ENCODE peak calls at places on chromosomes 5 and 9, in seven cellular contexts. Q is PC-3; E is heart left ventricle; M is CD4-positive, alpha-beta T cell; J is brain microvascular endothelial cell; O is K562; P is aorta. N is an unnamed sample.

GRCh38 chr5:68074048-68074632 is 141.4 kb upstream of the PIK3R1 start:
- DNase-seq in O (no peak), J (no peak), Q (no peak), P (no peak), E (no peak), M (no peak), N (no peak)

GRCh38 chr9:112863214-112863613 is 27.5 kb downstream of the SLC46A2 start:
- DNase-seq in P (no peak), E (peak), Q (no peak), O (no peak), J (no peak), M (no peak), N (no peak)

GRCh38 chr9:89529243-89530030 is 31.5 kb upstream of the SEMA4D start:
- DNase-seq in J (no peak), P (no peak), Q (no peak), O (no peak), E (no peak), M (no peak), N (no peak)

GRCh38 chr5:67268233-67269011 is 71.8 kb upstream of the CD180 start:
- DNase-seq in M (no peak), P (peak), Q (peak), E (peak), O (no peak), J (peak), N (no peak)

GRCh38 chr5:107674655-107675054 is 3.9 kb upstream of the EFNA5 start:
- DNase-seq in Q (peak), P (no peak), E (no peak), M (no peak), J (no peak), O (no peak), N (no peak)

GRCh38 chr5:54324651-54325271 is 14.4 kb upstream of the ARL15 start:
- DNase-seq in P (no peak), J (no peak), M (no peak), Q (no peak), O (no peak), E (no peak), N (no peak)

GRCh38 chr5:126865299-126865698 is 88.4 kb downstream of the LMNB1 start:
- DNase-seq in P (no peak), O (no peak), Q (peak), M (no peak), E (no peak), J (peak), N (no peak)

GRCh38 chr9:28999806-29000205 is 1426.5 kb upstream of the C9orf72 start:
- DNase-seq in O (no peak), P (no peak), J (no peak), M (no peak), E (no peak), Q (peak), N (no peak)

GRCh38 chr9:105007143-105007542 is 79.2 kb upstream of the ABCA1 start:
- DNase-seq in J (peak), M (no peak), P (no peak), Q (peak), O (no peak), E (no peak), N (no peak)

GRCh38 chr9:95157491-95158151 is 159.9 kb downstream of the FANCC start:
- DNase-seq in P (no peak), E (peak), Q (peak), O (no peak), M (no peak), J (peak), N (no peak)

GRCh38 chr5:131304414-131304813 is 40.6 kb downstream of the CDC42SE2 start:
- DNase-seq in M (no peak), P (no peak), Q (no peak), J (no peak), O (no peak), E (no peak), N (no peak)

GRCh38 chr5:135965504-135965903 is 10.7 kb upstream of the LECT2 start:
- DNase-seq in E (no peak), M (no peak), Q (no peak), O (no peak), P (no peak), J (no peak), N (no peak)

GRCh38 chr9:18489861-18490260 is 15.9 kb downstream of the ADAMTSL1 start:
- DNase-seq in E (no peak), O (no peak), P (no peak), Q (peak), M (no peak), J (peak), N (no peak)

GRCh38 chr5:1096792-1097191 is 15.1 kb downstream of the SLC12A7 start:
- DNase-seq in P (no peak), M (no peak), E (no peak), O (no peak), J (no peak), Q (no peak), N (no peak)

GRCh38 chr5:159533197-159533596 is 202.9 kb upstream of the IL12B start:
- DNase-seq in M (no peak), P (no peak), Q (peak), J (peak), O (no peak), E (no peak), N (no peak)

GRCh38 chr5:10981927-10982326 is 220.9 kb upstream of the DAP start:
- DNase-seq in O (no peak), M (no peak), P (no peak), Q (no peak), J (no peak), E (no peak), N (no peak)

GRCh38 chr9:102461441-102461840 is 533.7 kb upstream of the CYLC2 start:
- DNase-seq in P (no peak), J (no peak), Q (no peak), O (no peak), M (no peak), E (no peak), N (no peak)

GRCh38 chr5:55172937-55173695 is at the start of gene CDC20B:
- DNase-seq in P (peak), O (peak), M (peak), E (peak), Q (peak), J (peak), N (peak)

GRCh38 chr9:114777841-114778240 is 28.0 kb downstream of the TNFSF15 start:
- DNase-seq in Q (no peak), M (peak), E (no peak), J (peak), P (no peak), O (no peak), N (no peak)

GRCh38 chr5:65102501-65102825 is 333.7 kb downstream of the CWC27 start:
- DNase-seq in O (no peak), M (no peak), P (no peak), J (no peak), Q (no peak), E (no peak), N (no peak)
- H3K27ac ChIP-seq in O (no peak), M (peak), P (peak), J (peak), Q (no peak), E (peak), N (no peak)

DNA sequence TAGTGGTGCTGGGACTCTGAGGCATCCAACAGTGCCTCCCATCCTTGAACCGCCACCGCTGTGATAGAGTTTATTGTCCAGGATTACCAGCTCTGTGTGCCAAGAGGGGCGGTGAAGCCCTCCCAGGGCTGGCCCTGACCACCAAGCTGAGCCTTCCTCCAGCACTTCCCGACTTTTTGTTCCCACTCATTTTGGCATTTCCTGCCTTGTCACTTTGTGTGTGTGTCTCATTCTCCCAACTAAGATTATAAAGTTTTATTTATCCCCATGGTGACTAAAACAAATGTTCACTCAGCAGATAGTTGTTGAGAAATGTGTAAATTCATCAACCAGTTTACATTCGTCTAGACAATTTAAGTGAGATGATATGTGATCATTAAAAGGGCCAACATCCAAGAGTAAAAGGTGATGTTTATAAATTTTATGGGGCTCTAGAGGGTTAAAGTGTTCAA is 2.5 kb downstream of the F2R start:
- DNase-seq in P (no peak), J (peak), O (no peak), Q (no peak), E (no peak), M (no peak), N (no peak)
- H3K27ac ChIP-seq in P (no peak), J (peak), O (no peak), Q (no peak), E (no peak), M (no peak), N (no peak)

GRCh38 chr9:87062706-87063105 is 115.4 kb upstream of the GAS1 start:
- DNase-seq in M (no peak), E (no peak), P (no peak), O (no peak), J (no peak), Q (no peak), N (no peak)
- H3K27ac ChIP-seq in M (no peak), E (no peak), P (no peak), O (no peak), J (no peak), Q (no peak), N (no peak)

DNA sequence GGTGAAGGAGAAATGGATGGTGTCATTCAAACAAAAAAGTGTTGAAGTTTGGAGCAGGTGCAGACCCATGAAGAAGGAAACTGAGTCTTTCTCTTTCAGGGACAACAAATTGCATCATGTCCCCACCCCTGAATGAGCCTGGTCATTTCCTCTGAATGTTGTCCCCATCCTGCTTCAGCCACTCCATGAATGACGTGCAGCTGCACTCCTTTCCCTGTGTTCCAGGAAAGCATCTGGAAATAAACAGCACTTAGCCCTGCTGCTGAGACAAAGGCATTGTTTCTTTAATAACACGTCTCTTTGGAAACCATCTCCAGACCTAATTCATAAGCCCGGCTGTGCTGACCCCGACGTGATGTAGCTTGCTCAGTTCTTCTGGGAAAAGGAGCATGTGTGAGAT is 682.3 kb downstream of the BRINP1 start:
- DNase-seq in J (no peak), O (no peak), M (no peak), E (no peak), P (no peak), Q (no peak), N (no peak)
- H3K27ac ChIP-seq in J (no peak), O (no peak), M (no peak), E (no peak), P (no peak), Q (no peak), N (no peak)

DNA sequence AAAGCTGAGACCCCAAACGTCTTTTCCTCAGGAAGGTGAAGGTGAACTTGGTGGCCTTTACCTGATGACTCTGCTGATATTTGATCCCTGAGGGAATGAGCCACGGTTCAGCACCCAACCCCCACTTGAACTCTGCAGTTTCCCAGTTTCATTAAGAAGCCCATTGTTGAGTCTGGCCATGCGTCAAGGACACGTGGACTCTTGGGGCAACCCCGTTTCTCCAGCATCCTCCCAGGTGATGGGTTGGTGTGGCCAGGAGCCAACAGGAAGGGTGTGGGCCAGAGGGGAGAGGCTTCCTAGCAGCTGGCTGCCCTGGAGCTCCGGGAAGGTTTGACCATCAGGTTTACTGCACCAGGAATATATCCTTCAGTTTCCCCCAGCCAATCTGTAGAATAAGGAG is 59.5 kb upstream of the GNE start:
- DNase-seq in P (no peak), J (no peak), M (no peak), Q (peak), O (no peak), E (no peak), N (no peak)
- H3K27ac ChIP-seq in P (no peak), J (no peak), M (no peak), Q (peak), O (no peak), E (no peak), N (no peak)

DNA sequence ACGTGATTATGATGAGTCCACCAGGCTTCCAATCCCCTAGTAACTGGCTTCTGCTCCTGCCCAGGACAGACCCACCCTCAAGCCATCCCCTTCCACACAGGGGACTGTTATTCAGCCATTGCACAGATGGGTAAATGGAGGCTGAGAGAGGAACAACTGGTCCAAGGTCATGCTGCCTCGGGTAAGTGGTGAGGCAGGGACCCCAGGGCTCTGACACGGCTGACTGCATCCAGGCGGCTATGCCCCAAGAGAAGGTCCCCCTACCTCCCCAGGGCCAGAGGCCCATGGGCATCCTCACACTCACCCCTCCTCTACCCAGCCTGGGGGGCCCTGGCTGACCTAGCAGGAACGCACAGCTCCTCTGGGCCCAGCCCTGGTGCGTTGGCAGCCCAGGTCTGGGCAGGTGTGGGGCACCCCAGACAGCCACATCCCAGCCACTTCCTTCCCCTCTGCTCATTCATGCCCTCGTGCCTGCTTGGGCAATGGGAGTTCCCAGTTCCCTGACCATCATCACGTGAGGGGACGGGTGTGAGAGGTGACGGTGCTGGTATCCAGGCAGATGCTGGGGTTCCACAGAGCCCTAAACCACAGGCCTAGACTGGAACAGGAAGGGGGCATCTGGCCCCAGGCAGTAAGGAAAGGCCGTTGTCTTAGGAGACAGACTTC is 8.5 kb downstream of the RALGDS start:
- DNase-seq in Q (no peak), E (peak), O (no peak), M (no peak), P (peak), J (no peak), N (no peak)
- H3K27ac ChIP-seq in Q (no peak), E (no peak), O (no peak), M (no peak), P (no peak), J (no peak), N (peak)

GRCh38 chr9:136120438-136120844 is 1.8 kb upstream of the TMEM250 start:
- DNase-seq in P (no peak), J (no peak), O (no peak), E (no peak), M (no peak), Q (no peak), N (no peak)
- H3K27ac ChIP-seq in P (no peak), J (no peak), O (no peak), E (no peak), M (no peak), Q (no peak), N (no peak)

GRCh38 chr9:87873607-87874319 is 8.9 kb upstream of the SPATA31E1 start:
- DNase-seq in E (no peak), M (no peak), O (no peak), Q (no peak), P (no peak), J (no peak), N (no peak)
- H3K27ac ChIP-seq in E (no peak), M (no peak), O (no peak), Q (no peak), P (no peak), J (no peak), N (no peak)

GRCh38 chr5:112691341-112691685 is 46.4 kb upstream of the APC start:
- DNase-seq in J (no peak), Q (no peak), P (no peak), O (no peak), E (no peak), M (no peak), N (no peak)
- H3K27ac ChIP-seq in J (no peak), Q (no peak), P (no peak), O (no peak), E (no peak), M (no peak), N (no peak)

DNA sequence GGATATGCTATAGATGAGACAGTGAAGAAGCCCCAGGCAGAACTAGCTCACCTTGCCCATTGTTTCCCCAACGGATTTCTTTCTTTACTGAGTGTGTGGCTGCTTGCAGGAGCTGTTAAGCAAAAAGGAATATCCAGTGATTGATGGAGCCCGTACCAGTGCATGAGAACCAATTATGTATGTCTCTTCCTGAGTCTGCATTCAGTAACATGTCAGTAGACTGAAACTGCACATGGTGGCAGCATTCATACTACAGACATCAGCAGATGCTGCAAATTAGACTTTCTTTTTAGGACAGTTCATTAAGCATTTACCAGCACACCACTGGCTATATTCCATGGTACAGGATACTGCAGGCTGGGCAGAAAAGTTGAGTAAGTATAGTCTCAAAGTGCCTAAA is 90.3 kb upstream of the PLCXD3 start:
- DNase-seq in E (no peak), J (no peak), O (no peak), Q (no peak), M (no peak), P (no peak), N (no peak)
- H3K27ac ChIP-seq in E (no peak), J (no peak), O (no peak), Q (no peak), M (no peak), P (no peak), N (no peak)